ENCODE peak calls at places on chromosome 7, in eight cellular contexts. X is GM12891, Z is left cardiac atrium, V is neural progenitor cell, O is ACHN, T is substantia nigra, C is EH, W is NCI-H1436. S is an unnamed sample.

GRCh38 chr7:17392846-17393245 is 94.4 kb downstream of the AHR start:
- DNase-seq in C (peak; percentile 85), Z (no peak), V (no peak), X (no peak), T (no peak), O (no peak), W (no peak), S (no peak)

GRCh38 chr7:47447621-47448349 is 134.1 kb downstream of the TNS3 start:
- DNase-seq in Z (no peak), X (no peak), V (no peak), O (no peak), T (no peak), W (no peak), C (no peak), S (no peak)

GRCh38 chr7:23594879-23595604 is 2.1 kb upstream of the CCDC126 start:
- DNase-seq in X (peak; percentile 43), V (no peak), T (no peak), O (peak; percentile 15), Z (no peak), W (no peak), C (no peak), S (no peak)

GRCh38 chr7:47783456-47784240 is 164.6 kb downstream of the PKD1L1 start:
- DNase-seq in W (no peak), C (peak; percentile 98), Z (peak; percentile 25), V (no peak), T (no peak), O (peak; percentile 98), X (no peak), S (peak; percentile 78)

GRCh38 chr7:108135446-108136190 is 5.5 kb upstream of the LAMB4 start:
- DNase-seq in Z (no peak), X (peak; percentile 20), W (no peak), O (no peak), C (no peak), V (no peak), T (no peak), S (no peak)

GRCh38 chr7:141975806-141976523 is 2.4 kb upstream of the TAS2R38 start:
- DNase-seq in W (peak; percentile 51), T (peak; percentile 2), X (peak; percentile 30), Z (peak; percentile 78), V (peak; percentile 90), O (peak; percentile 82), C (no peak), S (no peak)

GRCh38 chr7:2478387-2478760 is 2.2 kb upstream of the GRIFIN start:
- DNase-seq in V (no peak), T (no peak), X (no peak), C (peak; percentile 54), W (no peak), O (no peak), Z (peak; percentile 76), S (no peak)

GRCh38 chr7:44541-44896 is 147.9 kb upstream of the FAM20C start:
- DNase-seq in O (no peak), T (no peak), C (no peak), V (no peak), W (no peak), Z (peak; percentile 3), X (no peak), S (no peak)

GRCh38 chr7:5491251-5492044 is 67.8 kb upstream of the TNRC18 start:
- DNase-seq in V (no peak), Z (no peak), T (no peak), C (no peak), X (no peak), O (no peak), W (no peak), S (no peak)

GRCh38 chr7:15963206-15963605 is 276.7 kb upstream of the MEOX2 start:
- DNase-seq in Z (no peak), V (no peak), C (no peak), W (no peak), O (no peak), X (no peak), T (no peak), S (no peak)

GRCh38 chr7:716636-717035 is 9.9 kb upstream of the DNAAF5 start:
- DNase-seq in C (no peak), T (no peak), O (no peak), W (no peak), Z (no peak), V (no peak), X (no peak), S (no peak)